ENCODE peak calls at places on chromosomes 16 and 17, in four cellular contexts. One of them, this sample, is unnamed.

GRCh38 chr17:2212328-2212981 is 91.1 kb downstream of the SMG6 start:
- DNase-seq in K562: no peak
- DNase-seq in GM12878: no peak
- DNase-seq in IMR-90: peak; percentile 79
- DNase-seq in this sample: no peak

GRCh38 chr16:69448470-69449193 is 24.2 kb downstream of the CYB5B start:
- DNase-seq in IMR-90: peak; percentile 67
- DNase-seq in GM12878: no peak
- DNase-seq in K562: no peak
- DNase-seq in this sample: no peak

GRCh38 chr17:77391668-77392375 is 251.1 kb downstream of the SEC14L1 start:
- DNase-seq in GM12878: no peak
- DNase-seq in IMR-90: peak; percentile 99
- DNase-seq in K562: peak; percentile 15
- DNase-seq in this sample: peak; percentile 74

GRCh38 chr16:79912592-79913310 is 312.2 kb upstream of the MAF start:
- DNase-seq in K562: no peak
- DNase-seq in GM12878: no peak
- DNase-seq in IMR-90: no peak
- DNase-seq in this sample: no peak

GRCh38 chr16:55495616-55496289 is 13.1 kb upstream of the LPCAT2 start:
- DNase-seq in GM12878: no peak
- DNase-seq in K562: no peak
- DNase-seq in IMR-90: peak; percentile 85
- DNase-seq in this sample: no peak

GRCh38 chr16:88505405-88506082 is 52.5 kb downstream of the ZFPM1 start:
- DNase-seq in K562: no peak
- DNase-seq in IMR-90: no peak
- DNase-seq in GM12878: no peak
- DNase-seq in this sample: peak; percentile 69

GRCh38 chr17:77363821-77364361 is 223.1 kb downstream of the SEC14L1 start:
- DNase-seq in K562: peak; percentile 95
- DNase-seq in GM12878: no peak
- DNase-seq in IMR-90: peak; percentile 58
- DNase-seq in this sample: no peak

GRCh38 chr17:56150631-56151030 is 2.6 kb upstream of the ANKFN1 start:
- DNase-seq in K562: no peak
- DNase-seq in GM12878: no peak
- DNase-seq in IMR-90: no peak
- DNase-seq in this sample: no peak

GRCh38 chr17:79953335-79953734 is 82.3 kb downstream of the TBC1D16 start:
- DNase-seq in IMR-90: no peak
- DNase-seq in GM12878: no peak
- DNase-seq in K562: no peak
- DNase-seq in this sample: no peak

GRCh38 chr17:12522743-12523181 is 142.9 kb upstream of the MYOCD start:
- DNase-seq in GM12878: no peak
- DNase-seq in IMR-90: peak; percentile 69
- DNase-seq in K562: no peak
- DNase-seq in this sample: peak; percentile 20

GRCh38 chr16:1908983-1909382 is 9.2 kb downstream of the HS3ST6 start:
- DNase-seq in IMR-90: no peak
- DNase-seq in K562: no peak
- DNase-seq in GM12878: no peak
- DNase-seq in this sample: no peak

GRCh38 chr16:49854227-49855203 is 1.4 kb downstream of the ZNF423 start:
- DNase-seq in GM12878: no peak
- DNase-seq in K562: no peak
- DNase-seq in IMR-90: no peak
- DNase-seq in this sample: peak; percentile 31

GRCh38 chr16:57045694-57046381 is 46.5 kb upstream of the CPNE2 start:
- DNase-seq in GM12878: peak; percentile 55
- DNase-seq in IMR-90: peak; percentile 60
- DNase-seq in K562: peak; percentile 65
- DNase-seq in this sample: peak; percentile 56

GRCh38 chr17:3857261-3858105 is 11.4 kb upstream of the NCBP3 start:
- DNase-seq in IMR-90: no peak
- DNase-seq in K562: no peak
- DNase-seq in GM12878: no peak
- DNase-seq in this sample: no peak

GRCh38 chr17:67421869-67422273 is 44.8 kb downstream of the PITPNC1 start:
- DNase-seq in IMR-90: peak; percentile 98
- DNase-seq in GM12878: peak; percentile 61
- DNase-seq in K562: no peak
- DNase-seq in this sample: peak; percentile 95

GRCh38 chr16:61274211-61274610 is 762.0 kb downstream of the CDH8 start:
- DNase-seq in IMR-90: no peak
- DNase-seq in GM12878: no peak
- DNase-seq in K562: no peak
- DNase-seq in this sample: no peak
- TF ChIP-seq ELK1 in IMR-90: no peak
- TF ChIP-seq ELK1 in GM12878: no peak
- TF ChIP-seq ELK1 in K562: no peak
- TF ChIP-seq ELK1 in this sample: no peak

DNA sequence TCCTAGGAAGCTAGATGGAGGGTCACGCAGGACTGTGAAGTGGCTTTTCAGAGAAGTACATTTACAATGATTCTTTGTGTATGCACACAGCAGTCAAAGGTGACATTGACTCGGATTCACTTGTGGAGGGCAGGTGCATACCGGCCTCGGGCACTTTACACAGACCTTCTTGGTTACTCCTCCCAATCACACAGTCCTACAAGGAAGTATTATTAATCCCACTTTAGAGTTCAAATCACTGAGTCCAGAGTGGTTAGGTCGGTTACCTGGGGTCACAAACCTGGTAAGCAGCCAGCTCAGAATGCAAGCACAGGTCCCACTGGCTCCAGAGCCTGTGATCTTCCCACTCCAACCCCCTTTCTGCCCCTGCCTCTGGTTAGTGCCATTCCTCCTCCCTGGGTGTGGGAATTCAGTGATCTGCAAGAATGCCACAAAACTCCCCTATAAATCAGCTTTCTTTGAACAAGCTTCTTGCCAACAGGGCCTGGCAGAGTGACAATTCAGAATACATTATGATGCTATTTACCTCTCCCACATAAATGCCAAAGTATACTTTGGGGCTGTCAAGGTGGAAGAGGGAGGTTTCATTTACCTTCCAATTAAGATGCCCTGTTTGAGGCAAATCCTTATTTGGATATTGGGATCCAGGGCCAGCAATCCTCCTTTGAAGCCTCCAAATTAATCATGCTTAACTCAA is 7.0 kb downstream of the CHD9NB start:
- DNase-seq in GM12878: no peak
- DNase-seq in K562: no peak
- DNase-seq in IMR-90: no peak
- DNase-seq in this sample: no peak
- TF ChIP-seq ELK1 in GM12878: no peak
- TF ChIP-seq ELK1 in K562: no peak
- TF ChIP-seq ELK1 in IMR-90: no peak
- TF ChIP-seq ELK1 in this sample: no peak

DNA sequence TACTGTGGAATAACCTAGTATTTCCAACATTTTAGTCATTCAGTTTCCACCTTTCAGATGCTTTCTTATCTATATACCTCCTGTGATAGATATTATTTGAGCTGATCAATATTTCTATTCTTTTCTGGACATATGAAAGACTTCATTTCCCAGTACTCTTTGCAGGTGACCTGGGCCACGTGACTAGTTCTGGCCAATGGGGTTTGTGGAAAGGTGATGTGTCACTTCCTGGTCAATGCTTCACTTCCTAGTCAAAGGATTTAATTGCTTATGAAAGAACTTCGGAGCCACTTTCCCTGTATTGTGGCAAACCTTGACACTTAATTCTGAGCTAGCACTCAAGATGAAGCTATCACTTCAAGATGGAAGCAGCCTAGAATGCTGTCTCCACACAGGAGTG is 248.9 kb upstream of the FOXF1 start:
- DNase-seq in IMR-90: peak; percentile 38
- DNase-seq in K562: peak; percentile 22
- DNase-seq in GM12878: peak; percentile 3
- DNase-seq in this sample: no peak
- TF ChIP-seq ELK1 in IMR-90: no peak
- TF ChIP-seq ELK1 in K562: no peak
- TF ChIP-seq ELK1 in GM12878: no peak
- TF ChIP-seq ELK1 in this sample: no peak

DNA sequence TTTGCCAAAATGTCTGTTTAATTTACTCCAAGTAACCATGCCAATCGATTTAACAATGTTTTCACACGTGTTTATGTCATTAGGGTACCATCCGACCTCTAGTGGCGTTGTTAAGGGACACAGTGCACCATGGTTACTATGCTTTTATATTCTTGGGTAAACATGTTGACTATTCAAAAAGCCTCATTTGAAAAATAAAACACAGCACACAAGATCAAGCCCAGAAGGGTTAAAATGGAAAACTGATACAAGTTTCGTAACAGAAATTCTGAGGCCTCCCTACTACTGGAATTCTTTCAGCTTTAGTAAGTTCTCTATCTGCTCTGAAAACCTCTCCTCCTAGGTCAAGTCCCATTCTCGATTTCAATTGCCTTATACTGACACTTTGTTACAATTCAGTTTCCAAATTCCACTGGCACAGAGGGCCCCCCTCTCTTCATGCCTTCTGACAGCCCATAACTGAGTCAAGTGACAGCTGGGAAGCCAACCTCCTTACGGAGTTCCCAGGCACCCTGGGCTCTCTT is 2.1 kb downstream of the CFAP20 start:
- DNase-seq in K562: peak; percentile 54
- DNase-seq in GM12878: no peak
- DNase-seq in IMR-90: peak; percentile 43
- DNase-seq in this sample: no peak
- TF ChIP-seq ELK1 in K562: no peak
- TF ChIP-seq ELK1 in GM12878: no peak
- TF ChIP-seq ELK1 in IMR-90: no peak
- TF ChIP-seq ELK1 in this sample: no peak

GRCh38 chr16:11297492-11298142 is 16.5 kb upstream of the PRM1 start:
- DNase-seq in IMR-90: peak; percentile 70
- DNase-seq in GM12878: peak; percentile 92
- DNase-seq in K562: peak; percentile 74
- DNase-seq in this sample: no peak
- TF ChIP-seq ELK1 in IMR-90: no peak
- TF ChIP-seq ELK1 in GM12878: no peak
- TF ChIP-seq ELK1 in K562: no peak
- TF ChIP-seq ELK1 in this sample: no peak

This sample was measured in A549.